ENCODE peak calls at places on chromosome 19, in five cellular contexts. X is T-helper 2 cell treated with Interferon-gamma antibody and Interleukin-4, amounts not matched to agents 5 μg/mL and 100 μg/mL, for 36 hours; K is uterus; Z is NCI-H510A treated with DMSO at 0.1 percent for 48 hours; E is foreskin keratinocyte. N is an unnamed sample.

GRCh38 chr19:51441410-51442390 is 16.6 kb downstream of the SIGLEC8 start:
- DNase-seq in X (peak), Z (no peak), E (peak), K (no peak), N (no peak)

GRCh38 chr19:49651871-49652722 is 10.1 kb downstream of the SCAF1 start:
- DNase-seq in E (no peak), X (no peak), Z (no peak), K (no peak), N (no peak)

GRCh38 chr19:3292958-3293529 is 68.6 kb downstream of the CELF5 start:
- DNase-seq in K (no peak), X (no peak), E (no peak), Z (no peak), N (no peak)

GRCh38 chr19:35170359-35171061 is 16.0 kb downstream of the FXYD5 start:
- DNase-seq in E (no peak), K (no peak), X (no peak), Z (no peak), N (no peak)

GRCh38 chr19:51726049-51726448 is 2.3 kb upstream of the HAS1 start:
- DNase-seq in E (peak), Z (no peak), K (peak), X (no peak), N (no peak)

GRCh38 chr19:19342086-19343015 is 21.7 kb downstream of the MAU2 start:
- DNase-seq in E (peak), X (no peak), K (peak), Z (peak), N (peak)

GRCh38 chr19:1467228-1467511 is 11.8 kb downstream of the C19orf25 start:
- DNase-seq in E (no peak), X (no peak), K (no peak), Z (no peak), N (no peak)

GRCh38 chr19:16628984-16629691 is 1.1 kb upstream of the MED26 start:
- DNase-seq in X (no peak), E (no peak), K (peak), Z (no peak), N (peak)

GRCh38 chr19:13430790-13431582 is 75.3 kb downstream of the CACNA1A start:
- DNase-seq in Z (no peak), K (no peak), E (peak), X (peak), N (peak)

GRCh38 chr19:38509027-38509426 is 75.5 kb downstream of the RYR1 start:
- DNase-seq in E (no peak), Z (no peak), X (no peak), K (no peak), N (no peak)

GRCh38 chr19:3201072-3201700 is 15.5 kb downstream of the NCLN start:
- DNase-seq in E (no peak), X (no peak), Z (no peak), K (no peak), N (no peak)

GRCh38 chr19:17703823-17704463 is 15.3 kb upstream of the MAP1S start:
- DNase-seq in K (no peak), Z (no peak), E (no peak), X (peak), N (no peak)

GRCh38 chr19:39104104-39104708 is 20.0 kb downstream of the ACP7 start:
- DNase-seq in E (no peak), X (no peak), K (no peak), Z (no peak), N (no peak)

GRCh38 chr19:58560921-58561320 is 2.5 kb upstream of the UBE2M start:
- DNase-seq in E (no peak), Z (no peak), K (no peak), X (no peak), N (no peak)

GRCh38 chr19:8209111-8209964 is at the start of gene CERS4:
- DNase-seq in K (peak), Z (peak), E (no peak), X (peak), N (peak)

GRCh38 chr19:18775586-18776287 is 15.4 kb downstream of the COMP start:
- DNase-seq in K (no peak), E (no peak), X (no peak), Z (no peak), N (no peak)

GRCh38 chr19:18226956-18227780 is 930 bp upstream of the PDE4C start:
- DNase-seq in E (no peak), K (no peak), X (no peak), Z (no peak), N (no peak)

GRCh38 chr19:31543456-31543855 is 194.2 kb upstream of the TSHZ3 start:
- DNase-seq in Z (no peak), E (no peak), X (no peak), K (no peak), N (no peak)

GRCh38 chr19:2259331-2259730 is 3.1 kb upstream of the JSRP1 start:
- DNase-seq in X (no peak), K (no peak), Z (no peak), E (no peak), N (no peak)

GRCh38 chr19:54439174-54439851 is 9.7 kb upstream of the LENG8 start:
- DNase-seq in X (no peak), K (no peak), E (no peak), Z (peak), N (no peak)

GRCh38 chr19:43768273-43769050 is 12.3 kb downstream of the KCNN4 start:
- DNase-seq in K (no peak), Z (no peak), X (no peak), E (no peak), N (no peak)

GRCh38 chr19:55232986-55233385 is 4.4 kb upstream of the TMEM86B start:
- DNase-seq in K (no peak), E (no peak), X (no peak), Z (no peak), N (no peak)

GRCh38 chr19:31214086-31214485 is 135.2 kb downstream of the TSHZ3 start:
- DNase-seq in E (peak), Z (no peak), X (peak), K (peak), N (no peak)